ENCODE peak calls at places on chromosomes 1 and 21, in nine cellular contexts. One of them, this sample, is unnamed.

GRCh38 chr1:228349701-228350171 is 56.9 kb downstream of the TRIM11 start:
- DNase-seq in thoracic aorta: no peak
- DNase-seq in mesothelial cell of epicardium: peak
- DNase-seq in Caki2: no peak
- DNase-seq in GM20000: no peak
- DNase-seq in fibroblast of the aortic adventitia: no peak
- DNase-seq in effector CD4-positive, alpha-beta T cell: no peak
- DNase-seq in COLO829: no peak
- DNase-seq in NCI-H774: no peak
- DNase-seq in this sample: no peak

GRCh38 chr1:113207019-113207418 is 134.0 kb downstream of the LRIG2 start:
- DNase-seq in thoracic aorta: no peak
- DNase-seq in mesothelial cell of epicardium: no peak
- DNase-seq in Caki2: peak
- DNase-seq in GM20000: no peak
- DNase-seq in fibroblast of the aortic adventitia: no peak
- DNase-seq in effector CD4-positive, alpha-beta T cell: no peak
- DNase-seq in COLO829: no peak
- DNase-seq in NCI-H774: peak
- DNase-seq in this sample: no peak

GRCh38 chr21:36699546-36700294 is 805 bp downstream of the SIM2 start:
- DNase-seq in thoracic aorta: no peak
- DNase-seq in mesothelial cell of epicardium: no peak
- DNase-seq in Caki2: no peak
- DNase-seq in GM20000: peak
- DNase-seq in fibroblast of the aortic adventitia: no peak
- DNase-seq in effector CD4-positive, alpha-beta T cell: no peak
- DNase-seq in COLO829: no peak
- DNase-seq in NCI-H774: no peak
- DNase-seq in this sample: no peak

GRCh38 chr1:150763631-150764223 is 1.9 kb downstream of the CTSS start:
- DNase-seq in thoracic aorta: no peak
- DNase-seq in mesothelial cell of epicardium: no peak
- DNase-seq in Caki2: no peak
- DNase-seq in GM20000: no peak
- DNase-seq in fibroblast of the aortic adventitia: peak
- DNase-seq in effector CD4-positive, alpha-beta T cell: no peak
- DNase-seq in COLO829: no peak
- DNase-seq in NCI-H774: no peak
- DNase-seq in this sample: no peak

GRCh38 chr21:44653656-44654575 is 543 bp downstream of the KRTAP12-4 start:
- DNase-seq in thoracic aorta: no peak
- DNase-seq in mesothelial cell of epicardium: no peak
- DNase-seq in Caki2: no peak
- DNase-seq in GM20000: no peak
- DNase-seq in fibroblast of the aortic adventitia: no peak
- DNase-seq in effector CD4-positive, alpha-beta T cell: peak
- DNase-seq in COLO829: no peak
- DNase-seq in NCI-H774: no peak
- DNase-seq in this sample: no peak

GRCh38 chr1:69175078-69175477 is 392.6 kb upstream of the LRRC7 start:
- DNase-seq in thoracic aorta: no peak
- DNase-seq in mesothelial cell of epicardium: no peak
- DNase-seq in Caki2: no peak
- DNase-seq in GM20000: no peak
- DNase-seq in fibroblast of the aortic adventitia: no peak
- DNase-seq in effector CD4-positive, alpha-beta T cell: no peak
- DNase-seq in COLO829: no peak
- DNase-seq in NCI-H774: no peak
- DNase-seq in this sample: no peak

GRCh38 chr1:147207192-147207591 is 17.9 kb downstream of the FMO5 start:
- DNase-seq in thoracic aorta: no peak
- DNase-seq in mesothelial cell of epicardium: no peak
- DNase-seq in Caki2: no peak
- DNase-seq in GM20000: no peak
- DNase-seq in fibroblast of the aortic adventitia: no peak
- DNase-seq in effector CD4-positive, alpha-beta T cell: no peak
- DNase-seq in COLO829: no peak
- DNase-seq in NCI-H774: no peak
- DNase-seq in this sample: no peak

GRCh38 chr1:162823231-162823630 is 32.7 kb downstream of the HSD17B7 start:
- DNase-seq in thoracic aorta: no peak
- DNase-seq in mesothelial cell of epicardium: no peak
- DNase-seq in Caki2: no peak
- DNase-seq in GM20000: no peak
- DNase-seq in fibroblast of the aortic adventitia: no peak
- DNase-seq in effector CD4-positive, alpha-beta T cell: no peak
- DNase-seq in COLO829: no peak
- DNase-seq in NCI-H774: no peak
- DNase-seq in this sample: no peak

GRCh38 chr21:36664678-36665022 is 34.3 kb upstream of the SIM2 start:
- DNase-seq in thoracic aorta: no peak
- DNase-seq in mesothelial cell of epicardium: no peak
- DNase-seq in Caki2: no peak
- DNase-seq in GM20000: no peak
- DNase-seq in fibroblast of the aortic adventitia: no peak
- DNase-seq in effector CD4-positive, alpha-beta T cell: no peak
- DNase-seq in COLO829: no peak
- DNase-seq in NCI-H774: no peak
- DNase-seq in this sample: no peak

GRCh38 chr1:157994081-157994581 is 686 bp downstream of the KIRREL1 start:
- DNase-seq in thoracic aorta: no peak
- DNase-seq in mesothelial cell of epicardium: no peak
- DNase-seq in Caki2: no peak
- DNase-seq in GM20000: peak
- DNase-seq in fibroblast of the aortic adventitia: no peak
- DNase-seq in effector CD4-positive, alpha-beta T cell: no peak
- DNase-seq in COLO829: no peak
- DNase-seq in NCI-H774: no peak
- DNase-seq in this sample: no peak

GRCh38 chr1:91754348-91754747 is 131.6 kb downstream of the TGFBR3 start:
- DNase-seq in thoracic aorta: no peak
- DNase-seq in mesothelial cell of epicardium: no peak
- DNase-seq in Caki2: no peak
- DNase-seq in GM20000: peak
- DNase-seq in fibroblast of the aortic adventitia: peak
- DNase-seq in effector CD4-positive, alpha-beta T cell: no peak
- DNase-seq in COLO829: peak
- DNase-seq in NCI-H774: no peak
- DNase-seq in this sample: no peak

GRCh38 chr1:219402925-219403324 is 210.0 kb downstream of the ZC3H11B start:
- DNase-seq in thoracic aorta: no peak
- DNase-seq in mesothelial cell of epicardium: no peak
- DNase-seq in Caki2: no peak
- DNase-seq in GM20000: no peak
- DNase-seq in fibroblast of the aortic adventitia: no peak
- DNase-seq in effector CD4-positive, alpha-beta T cell: no peak
- DNase-seq in COLO829: no peak
- DNase-seq in NCI-H774: no peak
- DNase-seq in this sample: no peak

GRCh38 chr1:178944729-178945128 is 73.9 kb upstream of the ANGPTL1 start:
- DNase-seq in thoracic aorta: no peak
- DNase-seq in mesothelial cell of epicardium: no peak
- DNase-seq in Caki2: no peak
- DNase-seq in GM20000: no peak
- DNase-seq in fibroblast of the aortic adventitia: no peak
- DNase-seq in effector CD4-positive, alpha-beta T cell: no peak
- DNase-seq in COLO829: no peak
- DNase-seq in NCI-H774: no peak
- DNase-seq in this sample: no peak

GRCh38 chr1:27154991-27155781 is at the start of gene SLC9A1:
- DNase-seq in thoracic aorta: peak
- DNase-seq in mesothelial cell of epicardium: peak
- DNase-seq in Caki2: peak
- DNase-seq in GM20000: peak
- DNase-seq in fibroblast of the aortic adventitia: peak
- DNase-seq in effector CD4-positive, alpha-beta T cell: peak
- DNase-seq in COLO829: peak
- DNase-seq in NCI-H774: peak
- DNase-seq in this sample: peak

GRCh38 chr1:209012443-209013196 is 570.9 kb upstream of the CAMK1G start:
- DNase-seq in thoracic aorta: no peak
- DNase-seq in mesothelial cell of epicardium: no peak
- DNase-seq in Caki2: no peak
- DNase-seq in GM20000: no peak
- DNase-seq in fibroblast of the aortic adventitia: no peak
- DNase-seq in effector CD4-positive, alpha-beta T cell: no peak
- DNase-seq in COLO829: no peak
- DNase-seq in NCI-H774: peak
- DNase-seq in this sample: no peak

GRCh38 chr1:204280099-204280498 is 66.3 kb upstream of the GOLT1A start:
- DNase-seq in thoracic aorta: no peak
- DNase-seq in mesothelial cell of epicardium: no peak
- DNase-seq in Caki2: no peak
- DNase-seq in GM20000: no peak
- DNase-seq in fibroblast of the aortic adventitia: no peak
- DNase-seq in effector CD4-positive, alpha-beta T cell: no peak
- DNase-seq in COLO829: no peak
- DNase-seq in NCI-H774: no peak
- DNase-seq in this sample: no peak

GRCh38 chr1:79264285-79264684 is 257.8 kb upstream of the ADGRL4 start:
- DNase-seq in thoracic aorta: no peak
- DNase-seq in mesothelial cell of epicardium: no peak
- DNase-seq in Caki2: no peak
- DNase-seq in GM20000: no peak
- DNase-seq in fibroblast of the aortic adventitia: no peak
- DNase-seq in effector CD4-positive, alpha-beta T cell: no peak
- DNase-seq in COLO829: no peak
- DNase-seq in NCI-H774: no peak
- DNase-seq in this sample: no peak

GRCh38 chr1:213724640-213725536 is 262.9 kb upstream of the PROX1 start:
- DNase-seq in thoracic aorta: no peak
- DNase-seq in mesothelial cell of epicardium: no peak
- DNase-seq in Caki2: no peak
- DNase-seq in GM20000: no peak
- DNase-seq in fibroblast of the aortic adventitia: peak
- DNase-seq in effector CD4-positive, alpha-beta T cell: no peak
- DNase-seq in COLO829: peak
- DNase-seq in NCI-H774: no peak
- DNase-seq in this sample: peak

GRCh38 chr1:91789273-91789997 is 96.5 kb downstream of the TGFBR3 start:
- DNase-seq in thoracic aorta: no peak
- DNase-seq in mesothelial cell of epicardium: no peak
- DNase-seq in Caki2: no peak
- DNase-seq in GM20000: no peak
- DNase-seq in fibroblast of the aortic adventitia: no peak
- DNase-seq in effector CD4-positive, alpha-beta T cell: no peak
- DNase-seq in COLO829: no peak
- DNase-seq in NCI-H774: no peak
- DNase-seq in this sample: no peak

GRCh38 chr1:161440312-161440894 is 64.9 kb upstream of the FCGR2A start:
- DNase-seq in thoracic aorta: no peak
- DNase-seq in mesothelial cell of epicardium: peak
- DNase-seq in Caki2: peak
- DNase-seq in GM20000: peak
- DNase-seq in fibroblast of the aortic adventitia: peak
- DNase-seq in effector CD4-positive, alpha-beta T cell: peak
- DNase-seq in COLO829: peak
- DNase-seq in NCI-H774: no peak
- DNase-seq in this sample: peak

GRCh38 chr1:7899741-7900140 is 40.9 kb downstream of the TNFRSF9 start:
- DNase-seq in thoracic aorta: no peak
- DNase-seq in mesothelial cell of epicardium: no peak
- DNase-seq in Caki2: no peak
- DNase-seq in GM20000: no peak
- DNase-seq in fibroblast of the aortic adventitia: peak
- DNase-seq in effector CD4-positive, alpha-beta T cell: no peak
- DNase-seq in COLO829: no peak
- DNase-seq in NCI-H774: no peak
- DNase-seq in this sample: peak

GRCh38 chr1:172343246-172344099 is 77.0 kb upstream of the C1orf105 start:
- DNase-seq in thoracic aorta: no peak
- DNase-seq in mesothelial cell of epicardium: no peak
- DNase-seq in Caki2: peak
- DNase-seq in GM20000: no peak
- DNase-seq in fibroblast of the aortic adventitia: peak
- DNase-seq in effector CD4-positive, alpha-beta T cell: no peak
- DNase-seq in COLO829: no peak
- DNase-seq in NCI-H774: no peak
- DNase-seq in this sample: no peak

GRCh38 chr1:192887426-192887825 is 78.6 kb downstream of the RGS2 start:
- DNase-seq in thoracic aorta: no peak
- DNase-seq in mesothelial cell of epicardium: no peak
- DNase-seq in Caki2: no peak
- DNase-seq in GM20000: no peak
- DNase-seq in fibroblast of the aortic adventitia: no peak
- DNase-seq in effector CD4-positive, alpha-beta T cell: no peak
- DNase-seq in COLO829: peak
- DNase-seq in NCI-H774: no peak
- DNase-seq in this sample: peak

GRCh38 chr1:43448955-43449707 is 4.6 kb downstream of the HYI start:
- DNase-seq in thoracic aorta: no peak
- DNase-seq in mesothelial cell of epicardium: no peak
- DNase-seq in Caki2: no peak
- DNase-seq in GM20000: no peak
- DNase-seq in fibroblast of the aortic adventitia: no peak
- DNase-seq in effector CD4-positive, alpha-beta T cell: no peak
- DNase-seq in COLO829: no peak
- DNase-seq in NCI-H774: no peak
- DNase-seq in this sample: no peak

GRCh38 chr1:220431840-220432239 is 96.1 kb upstream of the MARK1 start:
- DNase-seq in thoracic aorta: no peak
- DNase-seq in mesothelial cell of epicardium: no peak
- DNase-seq in Caki2: no peak
- DNase-seq in GM20000: no peak
- DNase-seq in fibroblast of the aortic adventitia: no peak
- DNase-seq in effector CD4-positive, alpha-beta T cell: no peak
- DNase-seq in COLO829: no peak
- DNase-seq in NCI-H774: no peak
- DNase-seq in this sample: no peak

GRCh38 chr1:80917225-80917624 is 883.5 kb upstream of the ADGRL2 start:
- DNase-seq in thoracic aorta: no peak
- DNase-seq in mesothelial cell of epicardium: no peak
- DNase-seq in Caki2: no peak
- DNase-seq in GM20000: no peak
- DNase-seq in fibroblast of the aortic adventitia: no peak
- DNase-seq in effector CD4-positive, alpha-beta T cell: no peak
- DNase-seq in COLO829: no peak
- DNase-seq in NCI-H774: no peak
- DNase-seq in this sample: no peak

GRCh38 chr1:44884746-44885145 is 41.7 kb upstream of the PTCH2 start:
- DNase-seq in thoracic aorta: no peak
- DNase-seq in mesothelial cell of epicardium: no peak
- DNase-seq in Caki2: no peak
- DNase-seq in GM20000: no peak
- DNase-seq in fibroblast of the aortic adventitia: peak
- DNase-seq in effector CD4-positive, alpha-beta T cell: no peak
- DNase-seq in COLO829: no peak
- DNase-seq in NCI-H774: no peak
- DNase-seq in this sample: no peak

GRCh38 chr1:209095627-209096595 is 487.6 kb upstream of the CAMK1G start:
- DNase-seq in thoracic aorta: no peak
- DNase-seq in mesothelial cell of epicardium: no peak
- DNase-seq in Caki2: no peak
- DNase-seq in GM20000: no peak
- DNase-seq in fibroblast of the aortic adventitia: peak
- DNase-seq in effector CD4-positive, alpha-beta T cell: no peak
- DNase-seq in COLO829: no peak
- DNase-seq in NCI-H774: no peak
- DNase-seq in this sample: no peak

GRCh38 chr1:202162049-202162417 is 1.6 kb upstream of the PTPN7 start:
- DNase-seq in thoracic aorta: no peak
- DNase-seq in mesothelial cell of epicardium: no peak
- DNase-seq in Caki2: no peak
- DNase-seq in GM20000: peak
- DNase-seq in fibroblast of the aortic adventitia: no peak
- DNase-seq in effector CD4-positive, alpha-beta T cell: no peak
- DNase-seq in COLO829: no peak
- DNase-seq in NCI-H774: no peak
- DNase-seq in this sample: no peak

GRCh38 chr1:170886460-170886859 is 48.9 kb upstream of the MROH9 start:
- DNase-seq in thoracic aorta: no peak
- DNase-seq in mesothelial cell of epicardium: no peak
- DNase-seq in Caki2: no peak
- DNase-seq in GM20000: no peak
- DNase-seq in fibroblast of the aortic adventitia: no peak
- DNase-seq in effector CD4-positive, alpha-beta T cell: no peak
- DNase-seq in COLO829: no peak
- DNase-seq in NCI-H774: no peak
- DNase-seq in this sample: no peak

GRCh38 chr21:25646541-25646940 is 7.5 kb downstream of the JAM2 start:
- DNase-seq in thoracic aorta: no peak
- DNase-seq in mesothelial cell of epicardium: no peak
- DNase-seq in Caki2: no peak
- DNase-seq in GM20000: no peak
- DNase-seq in fibroblast of the aortic adventitia: no peak
- DNase-seq in effector CD4-positive, alpha-beta T cell: no peak
- DNase-seq in COLO829: no peak
- DNase-seq in NCI-H774: no peak
- DNase-seq in this sample: no peak

This sample was measured in SK-MEL-5.